ENCODE peak calls at places on chromosomes 3 and 15, in four cellular contexts. One of them, this sample, is unnamed.

GRCh38 chr3:4852780-4853748 is 126.2 kb upstream of the BHLHE40 start:
- DNase-seq in amniotic stem cell: no peak
- DNase-seq in activated T-helper 1 cell treated with Interleukin-2 at 50 U/mL for 16 hours: no peak
- DNase-seq in Right ventricle myocardium superior: no peak
- DNase-seq in this sample: no peak

GRCh38 chr15:26804063-26804804 is 31.4 kb upstream of the GABRB3 start:
- DNase-seq in amniotic stem cell: no peak
- DNase-seq in activated T-helper 1 cell treated with Interleukin-2 at 50 U/mL for 16 hours: no peak
- DNase-seq in Right ventricle myocardium superior: no peak
- DNase-seq in this sample: no peak

GRCh38 chr3:23377928-23378672 is 175.0 kb downstream of the UBE2E2 start:
- DNase-seq in amniotic stem cell: no peak
- DNase-seq in Right ventricle myocardium superior: no peak
- DNase-seq in activated T-helper 1 cell treated with Interleukin-2 at 50 U/mL for 16 hours: no peak
- DNase-seq in this sample: no peak

GRCh38 chr3:157204880-157205279 is 44.9 kb upstream of the CCNL1 start:
- DNase-seq in activated T-helper 1 cell treated with Interleukin-2 at 50 U/mL for 16 hours: no peak
- DNase-seq in amniotic stem cell: no peak
- DNase-seq in Right ventricle myocardium superior: no peak
- DNase-seq in this sample: no peak

GRCh38 chr3:46660543-46661523 is 32.6 kb downstream of the ALS2CL start:
- DNase-seq in Right ventricle myocardium superior: peak; percentile 77
- DNase-seq in activated T-helper 1 cell treated with Interleukin-2 at 50 U/mL for 16 hours: no peak
- DNase-seq in amniotic stem cell: no peak
- DNase-seq in this sample: no peak

GRCh38 chr3:134487406-134487805 is 1.5 kb downstream of the CEP63 start:
- DNase-seq in Right ventricle myocardium superior: no peak
- DNase-seq in amniotic stem cell: no peak
- DNase-seq in activated T-helper 1 cell treated with Interleukin-2 at 50 U/mL for 16 hours: no peak
- DNase-seq in this sample: no peak

GRCh38 chr3:110015231-110015963 is 678.1 kb upstream of the DPPA4 start:
- DNase-seq in Right ventricle myocardium superior: no peak
- DNase-seq in amniotic stem cell: no peak
- DNase-seq in activated T-helper 1 cell treated with Interleukin-2 at 50 U/mL for 16 hours: no peak
- DNase-seq in this sample: no peak

GRCh38 chr3:38541800-38542199 is 45.7 kb downstream of the EXOG start:
- DNase-seq in Right ventricle myocardium superior: no peak
- DNase-seq in amniotic stem cell: no peak
- DNase-seq in activated T-helper 1 cell treated with Interleukin-2 at 50 U/mL for 16 hours: no peak
- DNase-seq in this sample: peak; percentile 10

GRCh38 chr3:134311265-134311664 is 60.6 kb upstream of the RYK start:
- DNase-seq in Right ventricle myocardium superior: no peak
- DNase-seq in activated T-helper 1 cell treated with Interleukin-2 at 50 U/mL for 16 hours: no peak
- DNase-seq in amniotic stem cell: peak; percentile 75
- DNase-seq in this sample: no peak

GRCh38 chr3:112786002-112786590 is 60.6 kb downstream of the CD200R1L start:
- DNase-seq in Right ventricle myocardium superior: no peak
- DNase-seq in amniotic stem cell: no peak
- DNase-seq in activated T-helper 1 cell treated with Interleukin-2 at 50 U/mL for 16 hours: no peak
- DNase-seq in this sample: no peak

GRCh38 chr3:189038773-189039720 is 132.7 kb upstream of the TPRG1 start:
- DNase-seq in activated T-helper 1 cell treated with Interleukin-2 at 50 U/mL for 16 hours: no peak
- DNase-seq in amniotic stem cell: no peak
- DNase-seq in Right ventricle myocardium superior: no peak
- DNase-seq in this sample: no peak

GRCh38 chr3:137765310-137766033 is 1.4 kb downstream of the SOX14 start:
- DNase-seq in Right ventricle myocardium superior: no peak
- DNase-seq in activated T-helper 1 cell treated with Interleukin-2 at 50 U/mL for 16 hours: no peak
- DNase-seq in amniotic stem cell: no peak
- DNase-seq in this sample: no peak

GRCh38 chr15:99619712-99620111 is 53.9 kb downstream of the MEF2A start:
- DNase-seq in amniotic stem cell: no peak
- DNase-seq in Right ventricle myocardium superior: no peak
- DNase-seq in activated T-helper 1 cell treated with Interleukin-2 at 50 U/mL for 16 hours: no peak
- DNase-seq in this sample: no peak

GRCh38 chr3:23944861-23945652 is at the start of gene NR1D2:
- DNase-seq in Right ventricle myocardium superior: peak; percentile 90
- DNase-seq in activated T-helper 1 cell treated with Interleukin-2 at 50 U/mL for 16 hours: peak; percentile 79
- DNase-seq in amniotic stem cell: peak; percentile 31
- DNase-seq in this sample: peak; percentile 17

GRCh38 chr3:113166719-113167492 is 44.5 kb upstream of the BOC start:
- DNase-seq in Right ventricle myocardium superior: peak; percentile 60
- DNase-seq in activated T-helper 1 cell treated with Interleukin-2 at 50 U/mL for 16 hours: no peak
- DNase-seq in amniotic stem cell: peak; percentile 21
- DNase-seq in this sample: peak; percentile 85

GRCh38 chr3:189513281-189514151 is 117.7 kb upstream of the TP63 start:
- DNase-seq in activated T-helper 1 cell treated with Interleukin-2 at 50 U/mL for 16 hours: no peak
- DNase-seq in amniotic stem cell: no peak
- DNase-seq in Right ventricle myocardium superior: no peak
- DNase-seq in this sample: no peak

GRCh38 chr3:125143982-125144652 is 68.4 kb downstream of the SLC12A8 start:
- DNase-seq in Right ventricle myocardium superior: peak; percentile 54
- DNase-seq in activated T-helper 1 cell treated with Interleukin-2 at 50 U/mL for 16 hours: no peak
- DNase-seq in amniotic stem cell: no peak
- DNase-seq in this sample: no peak

GRCh38 chr3:43733459-43734384 is 43.0 kb downstream of the ABHD5 start:
- DNase-seq in Right ventricle myocardium superior: peak; percentile 65
- DNase-seq in activated T-helper 1 cell treated with Interleukin-2 at 50 U/mL for 16 hours: no peak
- DNase-seq in amniotic stem cell: no peak
- DNase-seq in this sample: no peak

This sample was measured in NCI-H2107.